ENCODE peak calls at places on chromosomes 12 and 14, in six cellular contexts. One of them, this sample, is unnamed.

GRCh38 chr14:106691601-106692291 is 1165.4 kb downstream of the TMEM121 start:
- DNase-seq in IMR-90: no peak
- DNase-seq in trophoblast cell: peak; percentile 4
- DNase-seq in neuronal stem cell: no peak
- DNase-seq in H1: no peak
- DNase-seq in mesendoderm: peak; percentile 2
- DNase-seq in this sample: no peak

GRCh38 chr14:22218729-22219128 is 370.3 kb downstream of the DAD1 start:
- DNase-seq in IMR-90: no peak
- DNase-seq in trophoblast cell: no peak
- DNase-seq in neuronal stem cell: no peak
- DNase-seq in H1: no peak
- DNase-seq in mesendoderm: no peak
- DNase-seq in this sample: no peak

GRCh38 chr14:90534091-90534837 is 137.4 kb downstream of the CALM1 start:
- DNase-seq in IMR-90: peak; percentile 22
- DNase-seq in trophoblast cell: no peak
- DNase-seq in neuronal stem cell: no peak
- DNase-seq in H1: no peak
- DNase-seq in mesendoderm: no peak
- DNase-seq in this sample: peak; percentile 15

GRCh38 chr14:26173581-26173980 is 424.3 kb downstream of the NOVA1 start:
- DNase-seq in IMR-90: no peak
- DNase-seq in trophoblast cell: no peak
- DNase-seq in neuronal stem cell: no peak
- DNase-seq in H1: no peak
- DNase-seq in mesendoderm: no peak
- DNase-seq in this sample: peak; percentile 3

GRCh38 chr14:68634874-68635601 is 157.8 kb downstream of the ZFP36L1 start:
- DNase-seq in IMR-90: no peak
- DNase-seq in trophoblast cell: no peak
- DNase-seq in neuronal stem cell: no peak
- DNase-seq in H1: no peak
- DNase-seq in mesendoderm: no peak
- DNase-seq in this sample: no peak

GRCh38 chr12:32545413-32545970 is 133.6 kb upstream of the DNM1L start:
- DNase-seq in IMR-90: no peak
- DNase-seq in trophoblast cell: no peak
- DNase-seq in neuronal stem cell: no peak
- DNase-seq in H1: no peak
- DNase-seq in mesendoderm: no peak
- DNase-seq in this sample: no peak

GRCh38 chr14:68634346-68634745 is 158.5 kb downstream of the ZFP36L1 start:
- DNase-seq in IMR-90: no peak
- DNase-seq in trophoblast cell: peak; percentile 54
- DNase-seq in neuronal stem cell: no peak
- DNase-seq in H1: no peak
- DNase-seq in mesendoderm: no peak
- DNase-seq in this sample: no peak

GRCh38 chr14:104319489-104320241 is 181.3 kb downstream of the KIF26A start:
- DNase-seq in IMR-90: no peak
- DNase-seq in trophoblast cell: no peak
- DNase-seq in neuronal stem cell: no peak
- DNase-seq in H1: no peak
- DNase-seq in mesendoderm: no peak
- DNase-seq in this sample: no peak

GRCh38 chr12:24948452-24948815 is 467 bp downstream of the BCAT1 start:
- DNase-seq in IMR-90: peak; percentile 54
- DNase-seq in trophoblast cell: peak; percentile 41
- DNase-seq in neuronal stem cell: peak; percentile 26
- DNase-seq in H1: no peak
- DNase-seq in mesendoderm: peak; percentile 83
- DNase-seq in this sample: peak; percentile 51

GRCh38 chr14:74478996-74479635 is 14.0 kb downstream of the NPC2 start:
- DNase-seq in IMR-90: peak; percentile 42
- DNase-seq in trophoblast cell: peak; percentile 68
- DNase-seq in neuronal stem cell: peak; percentile 56
- DNase-seq in H1: no peak
- DNase-seq in mesendoderm: peak; percentile 75
- DNase-seq in this sample: peak; percentile 34

GRCh38 chr12:68477256-68477655 is 133.4 kb upstream of the RAP1B start:
- DNase-seq in IMR-90: peak; percentile 39
- DNase-seq in trophoblast cell: peak; percentile 64
- DNase-seq in neuronal stem cell: no peak
- DNase-seq in H1: no peak
- DNase-seq in mesendoderm: no peak
- DNase-seq in this sample: no peak

GRCh38 chr14:42222924-42223471 is 616.3 kb downstream of the LRFN5 start:
- DNase-seq in IMR-90: peak; percentile 83
- DNase-seq in trophoblast cell: no peak
- DNase-seq in neuronal stem cell: no peak
- DNase-seq in H1: no peak
- DNase-seq in mesendoderm: no peak
- DNase-seq in this sample: peak; percentile 60

GRCh38 chr12:7303230-7303629 is 642 bp upstream of the ACSM4 start:
- DNase-seq in IMR-90: no peak
- DNase-seq in trophoblast cell: peak; percentile 67
- DNase-seq in neuronal stem cell: no peak
- DNase-seq in H1: no peak
- DNase-seq in mesendoderm: no peak
- DNase-seq in this sample: no peak

GRCh38 chr12:110677206-110677911 is 11.6 kb downstream of the HVCN1 start:
- DNase-seq in IMR-90: no peak
- DNase-seq in trophoblast cell: no peak
- DNase-seq in neuronal stem cell: no peak
- DNase-seq in H1: no peak
- DNase-seq in mesendoderm: peak; percentile 86
- DNase-seq in this sample: peak; percentile 21

GRCh38 chr14:20428010-20428365 is 8.0 kb downstream of the KLHL33 start:
- DNase-seq in IMR-90: no peak
- DNase-seq in trophoblast cell: no peak
- DNase-seq in neuronal stem cell: no peak
- DNase-seq in H1: no peak
- DNase-seq in mesendoderm: no peak
- DNase-seq in this sample: no peak

GRCh38 chr14:56896231-56896630 is 86.0 kb upstream of the OTX2 start:
- DNase-seq in IMR-90: no peak
- DNase-seq in trophoblast cell: peak; percentile 88
- DNase-seq in neuronal stem cell: no peak
- DNase-seq in H1: no peak
- DNase-seq in mesendoderm: no peak
- DNase-seq in this sample: no peak

GRCh38 chr12:43937947-43938346 is 102.1 kb downstream of the TMEM117 start:
- DNase-seq in IMR-90: peak; percentile 25
- DNase-seq in trophoblast cell: peak; percentile 10
- DNase-seq in neuronal stem cell: no peak
- DNase-seq in H1: no peak
- DNase-seq in mesendoderm: peak; percentile 33
- DNase-seq in this sample: no peak

GRCh38 chr12:63790608-63790945 is 10.9 kb downstream of the RXYLT1 start:
- DNase-seq in IMR-90: no peak
- DNase-seq in trophoblast cell: peak; percentile 67
- DNase-seq in neuronal stem cell: no peak
- DNase-seq in H1: no peak
- DNase-seq in mesendoderm: no peak
- DNase-seq in this sample: no peak

GRCh38 chr14:89773644-89774316 is 180.8 kb downstream of the EFCAB11 start:
- DNase-seq in IMR-90: peak; percentile 47
- DNase-seq in trophoblast cell: peak; percentile 69
- DNase-seq in neuronal stem cell: no peak
- DNase-seq in H1: peak; percentile 29
- DNase-seq in mesendoderm: peak; percentile 90
- DNase-seq in this sample: peak; percentile 69

GRCh38 chr12:625998-626397 is 37.2 kb downstream of the NINJ2 start:
- DNase-seq in IMR-90: no peak
- DNase-seq in trophoblast cell: no peak
- DNase-seq in neuronal stem cell: no peak
- DNase-seq in H1: no peak
- DNase-seq in mesendoderm: no peak
- DNase-seq in this sample: no peak

GRCh38 chr12:68831751-68832503 is 23.9 kb downstream of the MDM2 start:
- DNase-seq in IMR-90: no peak
- DNase-seq in trophoblast cell: peak; percentile 97
- DNase-seq in neuronal stem cell: no peak
- DNase-seq in H1: no peak
- DNase-seq in mesendoderm: peak; percentile 56
- DNase-seq in this sample: no peak

GRCh38 chr12:44847888-44848770 is 28.0 kb downstream of the NELL2 start:
- DNase-seq in IMR-90: no peak
- DNase-seq in trophoblast cell: no peak
- DNase-seq in neuronal stem cell: no peak
- DNase-seq in H1: no peak
- DNase-seq in mesendoderm: no peak
- DNase-seq in this sample: no peak

GRCh38 chr14:62117010-62117717 is 354.9 kb downstream of the SNAPC1 start:
- DNase-seq in IMR-90: peak; percentile 83
- DNase-seq in trophoblast cell: peak; percentile 70
- DNase-seq in neuronal stem cell: peak; percentile 93
- DNase-seq in H1: peak; percentile 91
- DNase-seq in mesendoderm: peak; percentile 98
- DNase-seq in this sample: peak; percentile 54

GRCh38 chr12:65798903-65799302 is 25.4 kb upstream of the HMGA2 start:
- DNase-seq in IMR-90: no peak
- DNase-seq in trophoblast cell: no peak
- DNase-seq in neuronal stem cell: no peak
- DNase-seq in H1: no peak
- DNase-seq in mesendoderm: peak; percentile 32
- DNase-seq in this sample: no peak

GRCh38 chr14:55025948-55026347 is 951 bp downstream of the WDHD1 start:
- DNase-seq in IMR-90: no peak
- DNase-seq in trophoblast cell: no peak
- DNase-seq in neuronal stem cell: no peak
- DNase-seq in H1: no peak
- DNase-seq in mesendoderm: no peak
- DNase-seq in this sample: no peak
- H3K23ac ChIP-seq in IMR-90: peak overlapping the region; percentile 72
- H3K23ac ChIP-seq in trophoblast cell: no peak overlapping the region
- H3K23ac ChIP-seq in neuronal stem cell: no peak overlapping the region
- H3K23ac ChIP-seq in H1: no peak overlapping the region
- H3K23ac ChIP-seq in mesendoderm: no peak overlapping the region
- H3K23ac ChIP-seq in this sample: no peak overlapping the region

GRCh38 chr14:72443256-72443655 is 450.6 kb downstream of the DPF3 start:
- DNase-seq in IMR-90: peak; percentile 2
- DNase-seq in trophoblast cell: no peak
- DNase-seq in neuronal stem cell: no peak
- DNase-seq in H1: no peak
- DNase-seq in mesendoderm: no peak
- DNase-seq in this sample: no peak

GRCh38 chr14:72444701-72445100 is 449.2 kb downstream of the DPF3 start:
- DNase-seq in IMR-90: peak; percentile 13
- DNase-seq in trophoblast cell: no peak
- DNase-seq in neuronal stem cell: no peak
- DNase-seq in H1: no peak
- DNase-seq in mesendoderm: no peak
- DNase-seq in this sample: no peak

GRCh38 chr14:72443991-72444431 is 449.9 kb downstream of the DPF3 start:
- DNase-seq in IMR-90: no peak
- DNase-seq in trophoblast cell: no peak
- DNase-seq in neuronal stem cell: no peak
- DNase-seq in H1: no peak
- DNase-seq in mesendoderm: no peak
- DNase-seq in this sample: no peak

GRCh38 chr14:72434856-72435255 is 459.0 kb downstream of the DPF3 start:
- DNase-seq in IMR-90: no peak
- DNase-seq in trophoblast cell: peak; percentile 77
- DNase-seq in neuronal stem cell: no peak
- DNase-seq in H1: no peak
- DNase-seq in mesendoderm: no peak
- DNase-seq in this sample: no peak

GRCh38 chr14:72439707-72440106 is 454.2 kb downstream of the DPF3 start:
- DNase-seq in IMR-90: no peak
- DNase-seq in trophoblast cell: no peak
- DNase-seq in neuronal stem cell: no peak
- DNase-seq in H1: no peak
- DNase-seq in mesendoderm: no peak
- DNase-seq in this sample: no peak
- H2BK5ac ChIP-seq in IMR-90: no peak overlapping the region
- H2BK5ac ChIP-seq in trophoblast cell: no peak overlapping the region
- H2BK5ac ChIP-seq in neuronal stem cell: no peak overlapping the region
- H2BK5ac ChIP-seq in H1: no peak overlapping the region
- H2BK5ac ChIP-seq in mesendoderm: no peak overlapping the region
- H2BK5ac ChIP-seq in this sample: no peak overlapping the region

GRCh38 chr12:45946435-45946834 is 43.9 kb downstream of the SCAF11 start:
- DNase-seq in IMR-90: no peak
- DNase-seq in trophoblast cell: no peak
- DNase-seq in neuronal stem cell: no peak
- DNase-seq in H1: no peak
- DNase-seq in mesendoderm: no peak
- DNase-seq in this sample: no peak

GRCh38 chr12:45939759-45940158 is 50.6 kb downstream of the SCAF11 start:
- DNase-seq in IMR-90: no peak
- DNase-seq in trophoblast cell: no peak
- DNase-seq in neuronal stem cell: no peak
- DNase-seq in H1: no peak
- DNase-seq in mesendoderm: no peak
- DNase-seq in this sample: peak; percentile 22

GRCh38 chr12:45948546-45948945 is 41.8 kb downstream of the SCAF11 start:
- DNase-seq in IMR-90: no peak
- DNase-seq in trophoblast cell: no peak
- DNase-seq in neuronal stem cell: no peak
- DNase-seq in H1: no peak
- DNase-seq in mesendoderm: no peak
- DNase-seq in this sample: peak; percentile 20

DNA sequence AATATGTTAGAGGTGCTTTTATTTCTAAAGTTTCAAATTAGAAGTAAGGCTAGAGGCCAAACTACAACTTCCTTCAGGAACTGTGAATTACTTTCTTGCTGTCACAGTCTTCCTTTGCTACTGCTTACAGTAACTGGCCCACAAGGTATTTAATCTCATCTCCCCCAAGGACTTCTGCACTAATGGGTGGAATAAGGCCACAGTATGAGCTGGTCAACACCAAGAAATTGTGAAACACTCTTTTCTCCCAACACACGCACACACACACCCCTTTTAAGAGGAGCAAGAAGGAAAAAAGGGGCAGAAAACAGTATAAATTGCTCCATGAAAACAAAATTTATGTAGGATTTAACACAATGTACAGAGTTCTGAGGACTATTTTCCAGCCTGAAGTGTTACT is 45.6 kb downstream of the SCAF11 start:
- DNase-seq in IMR-90: no peak
- DNase-seq in trophoblast cell: no peak
- DNase-seq in neuronal stem cell: no peak
- DNase-seq in H1: no peak
- DNase-seq in mesendoderm: no peak
- DNase-seq in this sample: peak; percentile 25
- H3K4me3 ChIP-seq in IMR-90: no peak overlapping the region
- H3K4me3 ChIP-seq in trophoblast cell: no peak overlapping the region
- H3K4me3 ChIP-seq in neuronal stem cell: no peak overlapping the region
- H3K4me3 ChIP-seq in H1: no peak overlapping the region
- H3K4me3 ChIP-seq in mesendoderm: no peak overlapping the region
- H3K4me3 ChIP-seq in this sample: no peak overlapping the region

DNA sequence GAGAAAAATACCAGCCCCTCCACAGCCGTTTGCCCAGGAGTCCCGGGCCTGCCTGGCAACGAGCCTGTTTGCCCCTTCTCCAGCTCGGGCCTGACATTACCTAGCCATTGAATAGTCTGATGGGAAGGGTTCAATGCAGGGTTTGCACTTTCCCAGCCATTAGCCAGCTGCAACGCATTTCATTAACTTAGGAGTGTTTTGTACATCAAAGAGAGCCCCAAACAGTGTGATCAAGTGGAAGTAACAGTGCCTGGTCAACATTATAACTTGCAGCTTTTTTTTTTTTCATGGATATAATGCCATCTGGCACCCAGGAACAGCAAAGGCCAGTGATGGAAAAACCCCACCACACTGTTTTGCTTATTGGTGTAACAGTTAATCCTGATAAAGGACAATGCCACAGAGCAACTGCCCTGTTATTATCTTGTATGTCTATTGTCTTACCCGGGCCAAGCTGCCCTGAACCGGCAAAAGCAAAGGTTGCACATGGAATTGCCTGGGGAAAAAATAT is 38.0 kb downstream of the BTG1 start:
- DNase-seq in IMR-90: no peak
- DNase-seq in trophoblast cell: no peak
- DNase-seq in neuronal stem cell: peak; percentile 27
- DNase-seq in H1: no peak
- DNase-seq in mesendoderm: peak; percentile 42
- DNase-seq in this sample: peak; percentile 21
- H3K23ac ChIP-seq in IMR-90: peak overlapping the region; percentile 19
- H3K23ac ChIP-seq in trophoblast cell: no peak overlapping the region
- H3K23ac ChIP-seq in neuronal stem cell: no peak overlapping the region
- H3K23ac ChIP-seq in H1: no peak overlapping the region
- H3K23ac ChIP-seq in mesendoderm: no peak overlapping the region
- H3K23ac ChIP-seq in this sample: no peak overlapping the region